ENCODE peak calls at places on chromosomes 1 and 21, in four cellular contexts. G is HepG2, O is GM12878, R is K562. Y is an unnamed sample.
A peak's percentile ranks its signal among the peaks of the same experiment; 100 is the strongest.

GRCh38 chr1:238606896-238607295 is 716.2 kb upstream of the ZP4 start:
- DNase-seq in G (no peak), O (no peak), R (no peak), Y (no peak)

GRCh38 chr1:241482761-241483250 is 36.7 kb downstream of the FH start:
- DNase-seq in G (no peak), O (no peak), R (no peak), Y (no peak)

GRCh38 chr1:157170677-157171515 is 32.7 kb upstream of the ETV3 start:
- DNase-seq in G (peak; percentile 12), O (no peak), R (peak; percentile 51), Y (peak; percentile 81)

GRCh38 chr1:94416901-94417701 is 1.1 kb upstream of the ABCD3 start:
- DNase-seq in G (peak; percentile 91), O (no peak), R (peak; percentile 21), Y (no peak)

GRCh38 chr21:44483288-44484237 is 28.3 kb downstream of the LRRC3 start:
- DNase-seq in G (peak; percentile 16), O (no peak), R (no peak), Y (no peak)

GRCh38 chr1:21691739-21692138 is 22.6 kb upstream of the RAP1GAP start:
- DNase-seq in G (no peak), O (no peak), R (no peak), Y (no peak)

GRCh38 chr1:6163191-6163972 is 16.7 kb downstream of the CHD5 start:
- DNase-seq in G (no peak), O (no peak), R (no peak), Y (no peak)

GRCh38 chr1:97192872-97193572 is 471.4 kb downstream of the PTBP2 start:
- DNase-seq in G (no peak), O (no peak), R (no peak), Y (no peak)

GRCh38 chr1:3405974-3406867 is 48.2 kb upstream of the ARHGEF16 start:
- DNase-seq in G (no peak), O (no peak), R (no peak), Y (no peak)

GRCh38 chr21:33266784-33267135 is 593 bp downstream of the IL10RB start:
- DNase-seq in G (no peak), O (no peak), R (peak; percentile 42), Y (no peak)

GRCh38 chr1:172885976-172886375 is 164.8 kb downstream of the TNFSF18 start:
- DNase-seq in G (no peak), O (no peak), R (no peak), Y (no peak)

GRCh38 chr1:202214089-202214843 is 20.7 kb downstream of the LGR6 start:
- DNase-seq in G (no peak), O (no peak), R (no peak), Y (peak; percentile 61)

GRCh38 chr1:226308166-226308722 is 720 bp downstream of the LIN9 start:
- DNase-seq in G (no peak), O (no peak), R (peak; percentile 73), Y (no peak)

GRCh38 chr1:75768021-75768420 is 18.0 kb upstream of the RABGGTB start:
- DNase-seq in G (no peak), O (no peak), R (no peak), Y (no peak)

GRCh38 chr1:220219136-220219442 is 53.2 kb downstream of the RAB3GAP2 start:
- DNase-seq in G (no peak), O (no peak), R (no peak), Y (no peak)

GRCh38 chr1:43708006-43708412 is 673 bp downstream of the ST3GAL3 start:
- DNase-seq in G (no peak), O (no peak), R (no peak), Y (peak; percentile 57)

GRCh38 chr1:28512058-28512611 is 6.3 kb downstream of the RCC1 start:
- DNase-seq in G (no peak), O (no peak), R (no peak), Y (no peak)

GRCh38 chr1:156551066-156551643 is 21.2 kb downstream of the IQGAP3 start:
- DNase-seq in G (peak; percentile 20), O (no peak), R (no peak), Y (no peak)

GRCh38 chr1:147504801-147505303 is 36.4 kb upstream of the BCL9 start:
- DNase-seq in G (no peak), O (no peak), R (peak; percentile 50), Y (peak; percentile 85)

GRCh38 chr1:225845633-225846259 is 35.8 kb downstream of the EPHX1 start:
- DNase-seq in G (peak; percentile 71), O (no peak), R (peak; percentile 78), Y (peak; percentile 90)

GRCh38 chr21:45326834-45327457 is 39.3 kb upstream of the POFUT2 start:
- DNase-seq in G (no peak), O (no peak), R (no peak), Y (no peak)

GRCh38 chr1:93842750-93843500 is 36.1 kb downstream of the DNTTIP2 start:
- DNase-seq in G (no peak), O (no peak), R (no peak), Y (no peak)

GRCh38 chr1:46557403-46557802 is 6.0 kb upstream of the KNCN start:
- DNase-seq in G (no peak), O (no peak), R (no peak), Y (no peak)

GRCh38 chr1:46556822-46557221 is 5.4 kb upstream of the KNCN start:
- DNase-seq in G (no peak), O (no peak), R (no peak), Y (no peak)

GRCh38 chr1:46554236-46555080 is 3.0 kb upstream of the KNCN start:
- DNase-seq in G (no peak), O (no peak), R (no peak), Y (peak; percentile 27)

GRCh38 chr1:46555081-46555432 is 3.6 kb upstream of the KNCN start:
- DNase-seq in G (no peak), O (no peak), R (no peak), Y (no peak)

GRCh38 chr1:46555826-46556619 is 4.6 kb upstream of the KNCN start:
- DNase-seq in G (no peak), O (no peak), R (no peak), Y (no peak)
- TF ChIP-seq CREM in G (no peak), O (no peak), R (no peak), Y (no peak)

GRCh38 chr1:14983277-14983676 is 170.3 kb upstream of the TMEM51 start:
- DNase-seq in G (no peak), O (no peak), R (peak; percentile 34), Y (peak; percentile 57)
- TF ChIP-seq CREB1 in G (no peak), O (no peak), R (peak; percentile 29), Y (no peak)

DNA sequence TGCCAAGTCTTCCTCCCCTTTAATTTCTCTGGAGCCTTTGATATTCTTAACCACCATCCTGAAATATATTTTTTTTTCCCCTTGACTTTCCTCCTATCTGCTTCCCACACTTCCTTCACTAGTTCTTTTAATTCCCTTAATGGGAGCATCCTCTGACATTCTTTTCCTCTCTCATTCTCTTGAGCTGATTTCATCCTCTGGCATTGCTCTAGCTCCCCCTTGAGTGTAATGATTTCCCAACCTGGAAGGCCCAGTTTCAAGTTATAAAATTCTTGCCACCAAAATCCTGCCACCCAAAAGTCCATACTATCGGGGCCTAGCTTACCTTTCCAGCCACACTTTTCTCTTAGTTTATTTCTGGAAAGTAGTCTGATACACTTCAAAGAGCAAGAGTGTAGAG is 39.5 kb upstream of the UBE2U start:
- DNase-seq in G (no peak), O (no peak), R (no peak), Y (no peak)
- TF ChIP-seq ATF2 in G (no peak), O (no peak), R (no peak), Y (no peak)

GRCh38 chr1:64623750-64624445 is 121.0 kb upstream of the RAVER2 start:
- DNase-seq in G (no peak), O (no peak), R (no peak), Y (no peak)
- TF ChIP-seq CREM in G (no peak), O (no peak), R (no peak), Y (no peak)

GRCh38 chr1:179824265-179824664 is 53.3 kb downstream of the TOR1AIP2 start:
- DNase-seq in G (no peak), O (no peak), R (no peak), Y (no peak)

GRCh38 chr1:179825798-179826460 is 51.7 kb downstream of the TOR1AIP2 start:
- DNase-seq in G (no peak), O (no peak), R (no peak), Y (no peak)

GRCh38 chr1:179823693-179824092 is 53.9 kb downstream of the TOR1AIP2 start:
- DNase-seq in G (no peak), O (no peak), R (no peak), Y (no peak)

GRCh38 chr1:179826626-179827280 is 50.9 kb downstream of the TOR1AIP2 start:
- DNase-seq in G (no peak), O (no peak), R (no peak), Y (no peak)

DNA sequence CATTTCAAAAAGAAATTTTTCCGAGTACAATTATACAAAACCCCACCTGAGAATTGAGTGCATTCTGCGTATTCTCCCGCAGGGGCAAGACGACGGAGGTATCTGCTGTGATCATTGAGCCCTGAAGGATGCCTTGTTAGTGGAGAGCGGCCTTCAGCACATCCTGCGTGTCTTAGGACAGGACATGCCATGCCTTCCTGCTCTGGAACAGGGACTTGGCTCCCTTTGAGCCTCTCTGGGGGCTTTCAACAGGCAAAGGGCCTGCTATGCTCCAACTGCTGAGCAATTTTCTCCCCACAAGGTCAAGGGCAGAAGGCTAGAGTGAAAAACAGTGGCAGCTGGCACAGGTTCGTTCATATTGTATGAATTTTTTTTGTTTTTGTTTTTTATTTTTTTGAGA is 52.4 kb downstream of the TOR1AIP2 start:
- DNase-seq in G (no peak), O (no peak), R (no peak), Y (no peak)
- TF ChIP-seq CREB1 in G (no peak), O (no peak), R (no peak), Y (no peak)

GRCh38 chr21:43286196-43286595 is 117.4 kb downstream of the CRYAA start:
- DNase-seq in G (no peak), O (no peak), R (no peak), Y (no peak)
- TF ChIP-seq ATF2 in G (no peak), O (no peak), R (no peak), Y (no peak)

DNA sequence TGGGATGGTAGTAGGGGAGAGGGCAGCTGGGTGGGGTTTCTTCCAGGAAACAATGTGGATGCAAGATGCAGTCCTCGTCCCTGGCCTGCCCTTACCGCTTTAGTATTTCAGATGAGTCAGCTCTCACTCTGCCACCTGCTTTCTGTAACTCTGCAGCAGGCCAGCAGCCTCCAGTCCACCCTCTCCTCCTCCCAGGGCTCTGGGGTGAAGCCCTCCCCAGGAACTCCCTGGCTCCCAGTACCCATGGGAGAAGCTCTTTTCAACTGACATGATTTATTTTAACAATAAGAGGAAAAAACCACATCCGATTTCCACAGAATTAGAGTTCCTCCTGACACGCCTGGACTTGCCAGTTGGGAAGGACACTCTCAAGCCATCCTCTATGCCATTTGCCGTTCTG is 39.0 kb upstream of the IL20 start:
- DNase-seq in G (no peak), O (no peak), R (no peak), Y (no peak)
- TF ChIP-seq CREM in G (no peak), O (no peak), R (no peak), Y (no peak)

GRCh38 chr1:32871364-32872188 is 864 bp upstream of the FNDC5 start:
- DNase-seq in G (no peak), O (no peak), R (peak; percentile 32), Y (no peak)
- TF ChIP-seq CREB1 in G (no peak), O (no peak), R (no peak), Y (no peak)

DNA sequence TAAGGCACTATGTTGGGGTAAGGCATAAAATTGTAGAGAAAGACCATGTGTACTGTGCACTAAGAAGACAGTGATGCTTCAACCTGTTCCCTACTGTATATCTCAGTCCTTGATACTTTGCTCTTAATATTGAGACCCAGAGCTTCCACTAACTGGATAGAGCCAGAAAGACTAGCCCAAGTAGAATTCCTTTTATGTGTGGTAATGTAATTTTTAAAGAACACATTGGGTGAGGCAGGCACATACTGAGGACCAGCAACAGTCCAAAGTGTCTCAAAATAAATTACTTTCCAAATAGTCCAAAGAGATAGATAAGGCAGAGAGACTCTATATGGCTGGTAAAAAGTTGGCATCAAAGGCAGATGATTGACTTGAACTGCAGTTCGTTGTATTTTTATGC is 31.4 kb upstream of the MROH9 start:
- DNase-seq in G (no peak), O (no peak), R (no peak), Y (no peak)
- TF ChIP-seq ATF2 in G (no peak), O (no peak), R (no peak), Y (no peak)

Y was measured in WTC11.